ENCODE peak calls at places on chromosomes 13 and 19, in five cellular contexts. E, U, O, B and F are unnamed samples. For H3K36me3, the result is how much of the 10 kb centered on the place peaks cover.

GRCh38 chr19:4647676-4648644 is 8.6 kb downstream of the TNFAIP8L1 start:
- DNase-seq in E (no peak), U (peak), O (no peak), B (no peak), F (no peak)

GRCh38 chr19:3586124-3586626 is 897 bp downstream of the GIPC3 start:
- DNase-seq in E (no peak), U (no peak), O (no peak), B (no peak), F (no peak)

GRCh38 chr13:34076943-34077703 is 259.2 kb downstream of the RFC3 start:
- DNase-seq in E (peak), U (no peak), O (no peak), B (no peak), F (no peak)

GRCh38 chr13:31476753-31477152 is 262.6 kb upstream of the RXFP2 start:
- DNase-seq in E (peak), U (no peak), O (no peak), B (no peak), F (no peak)

GRCh38 chr19:13241321-13242104 is 91.3 kb downstream of the IER2 start:
- DNase-seq in E (no peak), U (no peak), O (no peak), B (peak), F (no peak)

GRCh38 chr19:50419580-50420035 is 870 bp downstream of the SPIB start:
- DNase-seq in E (no peak), U (peak), O (no peak), B (no peak), F (no peak)

GRCh38 chr19:14203258-14203657 is 2.7 kb downstream of the ADGRL1 start:
- DNase-seq in E (no peak), U (no peak), O (no peak), B (peak), F (no peak)

GRCh38 chr19:4722671-4723464 is 774 bp downstream of the DPP9 start:
- DNase-seq in E (peak), U (peak), O (peak), B (peak), F (no peak)

GRCh38 chr19:30344446-30345425 is 27.4 kb upstream of the ZNF536 start:
- DNase-seq in E (no peak), U (no peak), O (no peak), B (no peak), F (no peak)

GRCh38 chr13:26112843-26113242 is 61.0 kb upstream of the SHISA2 start:
- DNase-seq in E (peak), U (no peak), O (no peak), B (no peak), F (no peak)

GRCh38 chr13:24022568-24022967 is 125.3 kb upstream of the C1QTNF9B start:
- DNase-seq in E (no peak), U (no peak), O (no peak), B (no peak), F (no peak)

GRCh38 chr13:112893570-112894422 is 75.2 kb upstream of the MCF2L start:
- DNase-seq in E (peak), U (peak), O (no peak), B (peak), F (peak)

GRCh38 chr19:43735013-43735412 is 19.1 kb downstream of the IRGC start:
- DNase-seq in E (no peak), U (no peak), O (no peak), B (no peak), F (no peak)

GRCh38 chr19:46812898-46813569 is 24.6 kb upstream of the SLC1A5 start:
- DNase-seq in E (no peak), U (no peak), O (peak), B (no peak), F (no peak)

GRCh38 chr13:52010890-52011689 is at the start of gene ATP7B:
- DNase-seq in E (no peak), U (peak), O (no peak), B (peak), F (no peak)

GRCh38 chr13:74074723-74075122 is 59.5 kb downstream of the KLF12 start:
- DNase-seq in E (no peak), U (no peak), O (no peak), B (no peak), F (no peak)

GRCh38 chr19:51098366-51099069 is 9.7 kb downstream of the CTU1 start:
- DNase-seq in E (peak), U (no peak), O (no peak), B (peak), F (peak)

GRCh38 chr13:98142427-98143156 is at the start of gene FARP1:
- DNase-seq in E (peak), U (peak), O (peak), B (no peak), F (no peak)

GRCh38 chr13:113216165-113217056 is 7.0 kb downstream of the CUL4A start:
- DNase-seq in E (peak), U (peak), O (peak), B (no peak), F (no peak)

GRCh38 chr13:93268327-93269028 is 41.9 kb downstream of the GPC6 start:
- DNase-seq in E (no peak), U (no peak), O (no peak), B (no peak), F (no peak)

GRCh38 chr19:52963229-52963760 is 614 bp upstream of the ZNF816 start:
- DNase-seq in E (no peak), U (no peak), O (peak), B (no peak), F (no peak)

GRCh38 chr19:48872884-48873475 is 759 bp downstream of the PPP1R15A start:
- DNase-seq in E (peak), U (peak), O (peak), B (peak), F (peak)

GRCh38 chr19:14786421-14786851 is 8.1 kb upstream of the ADGRE2 start:
- DNase-seq in E (peak), U (peak), O (peak), B (no peak), F (no peak)

GRCh38 chr19:28862238-28862637 is 350.7 kb downstream of the UQCRFS1 start:
- DNase-seq in E (no peak), U (no peak), O (no peak), B (no peak), F (no peak)

GRCh38 chr13:20101467-20102316 is 59.2 kb downstream of the GJA3 start:
- DNase-seq in E (no peak), U (no peak), O (no peak), B (no peak), F (no peak)

GRCh38 chr13:46062190-46062589 is 9.6 kb upstream of the ZC3H13 start:
- DNase-seq in E (peak), U (no peak), O (no peak), B (no peak), F (no peak)

GRCh38 chr19:34244611-34245299 is 9.6 kb upstream of the GARRE1 start:
- DNase-seq in E (peak), U (no peak), O (no peak), B (no peak), F (no peak)

GRCh38 chr13:97369269-97369893 is 64.6 kb upstream of the RAP2A start:
- DNase-seq in E (peak), U (no peak), O (no peak), B (no peak), F (peak)

GRCh38 chr19:52941941-52942370 is 18.7 kb upstream of the ZNF888 start:
- DNase-seq in E (peak), U (peak), O (peak), B (peak), F (no peak)

GRCh38 chr13:61608138-61608537 is 192.5 kb upstream of the PCDH20 start:
- DNase-seq in E (no peak), U (no peak), O (no peak), B (no peak), F (no peak)

GRCh38 chr13:44189085-44189484 is 184.5 kb upstream of the SERP2 start:
- DNase-seq in E (no peak), U (no peak), O (no peak), B (no peak), F (no peak)

GRCh38 chr13:34816543-34816942 is 125.5 kb upstream of the NBEA start:
- DNase-seq in E (peak), U (no peak), O (no peak), B (no peak), F (no peak)

GRCh38 chr13:23506821-23507210 is 63.4 kb upstream of the TNFRSF19 start:
- DNase-seq in E (peak), U (no peak), O (no peak), B (no peak), F (no peak)

GRCh38 chr13:99432637-99433542 is 68.4 kb upstream of the TM9SF2 start:
- DNase-seq in E (peak), U (peak), O (no peak), B (peak), F (peak)

GRCh38 chr19:33771308-33772101 is 25.2 kb upstream of the KCTD15 start:
- DNase-seq in E (peak), U (peak), O (peak), B (peak), F (peak)

GRCh38 chr19:17681505-17682125 is 6.5 kb downstream of the UNC13A start:
- DNase-seq in E (peak), U (no peak), O (no peak), B (no peak), F (no peak)

GRCh38 chr13:103539265-103539664 is 473.0 kb upstream of the SLC10A2 start:
- DNase-seq in E (no peak), U (no peak), O (no peak), B (no peak), F (no peak)

GRCh38 chr13:51292000-51292550 is 47.4 kb upstream of the SERPINE3 start:
- DNase-seq in E (peak), U (no peak), O (no peak), B (no peak), F (no peak)

DNA sequence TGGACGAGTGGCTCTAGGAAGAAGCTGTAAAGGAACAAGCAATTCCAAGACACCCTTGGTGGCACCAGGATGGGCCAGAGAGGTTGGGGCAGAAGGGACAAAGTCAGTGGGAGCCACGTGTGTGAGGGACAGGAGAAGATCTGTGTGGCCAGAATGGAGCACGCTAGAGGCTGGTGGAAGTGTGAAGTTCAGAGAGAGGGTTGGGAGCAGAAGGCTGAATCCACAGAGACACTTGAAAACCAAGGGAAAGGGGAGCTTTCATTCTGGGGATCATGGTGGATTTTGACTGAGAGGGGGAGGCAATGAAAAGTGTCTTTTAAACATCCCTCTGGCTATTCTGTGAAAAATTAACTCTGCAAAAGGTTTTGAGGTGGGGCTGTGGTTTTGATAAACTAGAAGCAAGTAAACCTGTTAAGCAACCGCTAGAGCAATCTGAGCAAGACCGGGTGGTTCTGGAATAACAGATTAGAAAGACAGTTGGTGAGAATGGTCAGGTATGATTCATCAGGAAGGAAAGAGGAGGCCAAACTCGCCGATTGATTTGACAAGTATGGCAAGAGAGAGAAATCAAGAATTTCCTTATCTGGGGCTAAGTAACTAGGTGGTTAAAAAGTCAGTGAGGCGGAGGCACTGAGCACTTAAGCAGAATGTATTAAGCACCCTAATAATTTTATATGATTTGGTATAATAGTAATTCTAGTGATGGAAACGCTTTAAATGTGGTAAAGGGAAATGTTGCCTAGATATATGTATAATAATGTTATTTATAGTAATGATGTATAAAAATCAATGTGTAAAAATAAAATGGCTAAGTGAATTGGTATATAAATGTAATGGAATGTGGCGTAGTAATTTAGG is 140.0 kb downstream of the MYO16 start:
- DNase-seq in E (no peak), U (no peak), O (no peak), B (no peak), F (no peak)
- H3K27ac ChIP-seq in E (no peak), U (no peak), O (no peak), B (no peak), F (no peak)

GRCh38 chr19:55230329-55230728 is 1.8 kb upstream of the TMEM86B start:
- DNase-seq in E (no peak), U (no peak), O (no peak), B (no peak), F (no peak)

GRCh38 chr19:55230780-55231179 is 2.2 kb upstream of the TMEM86B start:
- DNase-seq in E (no peak), U (no peak), O (no peak), B (no peak), F (no peak)

GRCh38 chr19:55229145-55229788 is 704 bp upstream of the TMEM86B start:
- DNase-seq in E (no peak), U (no peak), O (no peak), B (no peak), F (no peak)

GRCh38 chr19:55228403-55229031 is at the start of gene TMEM86B:
- DNase-seq in E (no peak), U (no peak), O (no peak), B (no peak), F (no peak)

DNA sequence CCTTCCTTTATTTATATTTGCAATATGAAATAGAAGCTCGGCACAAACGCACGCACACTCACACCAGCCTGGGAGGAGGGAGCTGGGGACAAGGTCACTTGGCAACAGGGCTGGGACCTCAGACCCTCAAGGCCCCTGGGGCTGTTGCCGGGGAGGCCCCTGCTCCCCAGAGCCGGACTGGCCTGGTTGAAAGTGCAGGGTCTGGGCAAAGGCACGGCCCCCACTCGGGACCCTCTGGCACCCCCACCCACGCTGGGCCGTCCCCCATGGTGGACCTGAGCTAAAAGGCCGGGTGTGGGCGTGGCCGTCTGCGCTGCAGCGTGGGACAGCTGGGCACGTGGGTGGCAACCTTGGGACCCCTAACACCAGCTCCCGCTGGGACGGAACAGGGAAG is 1.2 kb upstream of the TMEM86B start:
- DNase-seq in E (no peak), U (no peak), O (no peak), B (no peak), F (no peak)
- H3K36me3 ChIP-seq in E (under half), U (half or more), O (under half), B (half or more), F (half or more)

GRCh38 chr19:11856568-11857264 is 8.2 kb downstream of the ZNF439 start:
- DNase-seq in E (no peak), U (no peak), O (no peak), B (no peak), F (no peak)
- H3K4me3 ChIP-seq in E (no peak), U (no peak), O (no peak), B (no peak), F (no peak)

GRCh38 chr13:39499580-39499979 is 103.4 kb downstream of the LHFPL6 start:
- DNase-seq in E (no peak), U (no peak), O (no peak), B (no peak), F (no peak)
- H3K27ac ChIP-seq in E (no peak), U (no peak), O (no peak), B (no peak), F (no peak)

DNA sequence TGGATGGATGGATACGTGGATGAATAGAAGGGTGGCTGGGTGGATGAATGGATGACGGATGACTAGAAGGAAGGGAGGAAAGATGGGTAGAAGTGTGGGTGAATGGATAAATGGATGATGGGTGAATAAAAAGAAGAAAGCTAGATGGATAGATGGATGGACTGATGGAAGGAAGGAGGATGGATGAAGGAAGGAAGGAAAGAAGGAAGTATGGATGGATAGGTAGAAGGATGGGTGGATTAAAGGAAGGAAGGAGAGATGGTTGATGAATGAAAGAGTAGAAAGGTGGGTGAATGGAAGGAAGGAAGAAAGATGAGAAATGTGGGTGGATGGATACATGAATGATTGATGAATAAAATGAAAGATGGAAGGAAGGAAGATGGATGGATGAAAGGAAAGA is 14.5 kb downstream of the ARHGEF18 start:
- DNase-seq in E (no peak), U (no peak), O (no peak), B (no peak), F (no peak)
- H3K36me3 ChIP-seq in E (under half), U (under half), O (under half), B (half or more), F (half or more)

GRCh38 chr19:8001651-8001994 is 3.8 kb downstream of the ELAVL1 start:
- DNase-seq in E (no peak), U (no peak), O (no peak), B (no peak), F (no peak)
- H3K4me3 ChIP-seq in E (no peak), U (peak), O (no peak), B (no peak), F (no peak)

GRCh38 chr19:16371540-16371986 is 46.9 kb downstream of the KLF2 start:
- DNase-seq in E (no peak), U (peak), O (no peak), B (peak), F (peak)
- H3K27ac ChIP-seq in E (no peak), U (peak), O (no peak), B (peak), F (peak)

GRCh38 chr19:1252221-1252817 is 3.9 kb downstream of the MIDN start:
- DNase-seq in E (peak), U (peak), O (peak), B (peak), F (peak)

GRCh38 chr19:1251503-1252220 is 3.3 kb downstream of the MIDN start:
- DNase-seq in E (no peak), U (peak), O (peak), B (peak), F (peak)

GRCh38 chr19:1254081-1254527 is 5.7 kb downstream of the MIDN start:
- DNase-seq in E (no peak), U (peak), O (peak), B (no peak), F (no peak)

GRCh38 chr19:1253514-1254080 is 5.2 kb downstream of the MIDN start:
- DNase-seq in E (no peak), U (no peak), O (peak), B (no peak), F (no peak)

DNA sequence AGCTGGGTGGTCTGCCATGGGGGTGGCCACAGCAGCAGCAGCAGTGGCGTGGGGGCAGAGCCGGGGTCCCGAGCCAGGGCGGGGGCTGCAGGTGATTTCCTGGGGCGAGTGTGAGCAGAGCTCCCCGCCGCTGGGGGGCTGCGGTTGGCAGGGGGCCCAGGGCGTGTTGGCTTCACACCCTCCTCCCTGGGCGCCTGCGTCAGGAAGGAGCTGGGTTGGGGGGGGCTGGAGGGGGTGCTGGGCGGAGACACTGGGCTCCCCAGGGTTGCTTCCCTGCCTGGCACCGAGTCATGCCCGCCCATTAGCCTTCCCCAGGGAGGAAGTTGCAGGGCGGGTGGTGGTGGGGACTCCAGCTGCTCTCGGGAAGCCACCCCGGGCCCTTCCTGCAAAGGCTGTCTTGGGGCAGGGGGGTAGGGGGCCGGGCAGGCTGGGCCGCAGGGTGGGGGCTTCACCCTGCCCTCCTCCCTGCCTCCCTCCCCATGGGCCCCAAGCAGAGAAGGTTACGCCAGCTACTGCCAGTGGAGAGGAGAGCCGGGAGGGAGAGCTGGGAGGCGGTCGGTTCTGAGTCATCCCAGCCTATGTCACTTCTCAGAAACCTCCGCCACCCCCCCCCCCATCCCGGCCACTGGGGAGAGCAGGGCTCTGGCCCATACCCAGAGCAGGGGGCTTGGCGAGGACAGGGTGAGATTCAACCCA is 4.6 kb downstream of the MIDN start:
- DNase-seq in E (peak), U (peak), O (peak), B (peak), F (peak)
- H3K36me3 ChIP-seq in E (under half), U (half or more), O (under half), B (under half), F (under half)

GRCh38 chr19:35754365-35755139 is 2.3 kb downstream of the HSPB6 start:
- DNase-seq in E (peak), U (no peak), O (no peak), B (no peak), F (no peak)
- H3K4me3 ChIP-seq in E (no peak), U (peak), O (no peak), B (no peak), F (no peak)